ENCODE peak calls at places on chromosomes 3 and 15, in five cellular contexts. C, J, M, L and H are unnamed samples. For H3K4me1, H3K27me3 and H3K9me3, the result is how much of the 10 kb centered on the place peaks cover.

GRCh38 chr3:11379238-11379823 is 107.1 kb downstream of the ATG7 start:
- DNase-seq in M (peak), L (no peak), J (no peak), C (peak), H (peak)

GRCh38 chr3:65713016-65713415 is 325.7 kb downstream of the MAGI1 start:
- DNase-seq in L (no peak), C (peak), M (no peak), J (no peak), H (no peak)

GRCh38 chr15:25372298-25372697 is 66.5 kb downstream of the UBE3A start:
- DNase-seq in J (no peak), C (no peak), L (no peak), M (no peak), H (no peak)

GRCh38 chr3:183033746-183034145 is 53.4 kb upstream of the DCUN1D1 start:
- DNase-seq in L (no peak), C (no peak), M (no peak), J (no peak), H (no peak)

GRCh38 chr15:64379216-64379960 is 1.9 kb downstream of the PCLAF start:
- DNase-seq in J (no peak), M (no peak), C (no peak), L (no peak), H (no peak)

GRCh38 chr3:94171954-94172353 is 109.1 kb downstream of the NSUN3 start:
- DNase-seq in M (no peak), J (no peak), C (no peak), L (no peak), H (no peak)

GRCh38 chr3:125957674-125958510 is 11.1 kb upstream of the ROPN1B start:
- DNase-seq in C (peak), J (no peak), M (no peak), L (no peak), H (no peak)

GRCh38 chr15:55241895-55242294 is 45.2 kb upstream of the RSL24D1 start:
- DNase-seq in J (no peak), L (no peak), C (no peak), M (no peak), H (no peak)

GRCh38 chr3:154316974-154317767 is 7.1 kb downstream of the DHX36 start:
- DNase-seq in C (no peak), J (no peak), M (no peak), L (no peak), H (no peak)

GRCh38 chr15:40252438-40253178 is 13.7 kb downstream of the PAK6 start:
- DNase-seq in L (no peak), C (peak), J (peak), M (peak), H (no peak)

GRCh38 chr3:30954431-30954830 is 60.0 kb upstream of the GADL1 start:
- DNase-seq in C (no peak), J (no peak), L (no peak), M (no peak), H (no peak)

GRCh38 chr15:43903864-43904290 is 77.1 kb downstream of the WDR76 start:
- DNase-seq in C (peak), L (no peak), J (no peak), M (peak), H (peak)

GRCh38 chr3:127170794-127171193 is 22.1 kb upstream of the PRR23E start:
- DNase-seq in J (no peak), C (peak), L (peak), M (no peak), H (no peak)

GRCh38 chr15:52052076-52052935 is 33.3 kb downstream of the MAPK6 start:
- DNase-seq in L (no peak), M (no peak), C (no peak), J (no peak), H (no peak)

GRCh38 chr3:107710851-107711250 is 188.1 kb downstream of the BBX start:
- DNase-seq in M (no peak), L (no peak), C (peak), J (peak), H (no peak)

GRCh38 chr3:138057384-138057783 is 47.4 kb downstream of the CLDN18 start:
- DNase-seq in J (no peak), L (no peak), C (no peak), M (no peak), H (no peak)

GRCh38 chr15:33722005-33722672 is 246.2 kb upstream of the CHRM5 start:
- DNase-seq in J (no peak), M (no peak), L (no peak), C (no peak), H (no peak)

GRCh38 chr3:55486857-55487375 is at the start of gene WNT5A:
- DNase-seq in C (peak), J (peak), L (peak), M (peak), H (no peak)

GRCh38 chr3:126937533-126938432 is 45.1 kb upstream of the PLXNA1 start:
- DNase-seq in C (no peak), J (peak), M (no peak), L (no peak), H (no peak)

GRCh38 chr3:38371541-38372213 is 25.1 kb downstream of the XYLB start:
- DNase-seq in L (no peak), C (no peak), M (no peak), J (no peak), H (no peak)

GRCh38 chr3:147864754-147865354 is 455.7 kb downstream of the ZIC1 start:
- DNase-seq in C (no peak), J (no peak), L (no peak), M (peak), H (no peak)

GRCh38 chr3:41598329-41598728 is 363.6 kb downstream of the ULK4 start:
- DNase-seq in J (no peak), M (no peak), C (no peak), L (no peak), H (no peak)

GRCh38 chr3:122803977-122804376 is 9.1 kb downstream of the SLC49A4 start:
- DNase-seq in M (no peak), L (no peak), C (no peak), J (no peak), H (no peak)

GRCh38 chr3:165459924-165460540 is 263.8 kb upstream of the SLITRK3 start:
- DNase-seq in C (no peak), L (no peak), J (no peak), M (no peak), H (peak)

GRCh38 chr15:77528290-77528967 is 104.3 kb downstream of the LINGO1 start:
- DNase-seq in C (no peak), L (peak), J (no peak), M (no peak), H (no peak)

GRCh38 chr15:40906947-40907802 is 12.9 kb downstream of the VPS18 start:
- DNase-seq in J (peak), C (peak), L (no peak), M (no peak), H (no peak)

GRCh38 chr3:174322789-174323188 is 536.3 kb upstream of the NAALADL2 start:
- DNase-seq in J (no peak), M (no peak), C (no peak), L (no peak), H (no peak)

GRCh38 chr3:174321549-174321948 is 537.6 kb upstream of the NAALADL2 start:
- DNase-seq in M (no peak), C (no peak), L (no peak), J (no peak), H (no peak)

GRCh38 chr3:174330303-174330702 is 528.8 kb upstream of the NAALADL2 start:
- DNase-seq in C (no peak), J (no peak), L (no peak), M (no peak), H (no peak)

GRCh38 chr3:174329321-174329720 is 529.8 kb upstream of the NAALADL2 start:
- DNase-seq in C (no peak), M (no peak), J (no peak), L (no peak), H (no peak)

GRCh38 chr3:174325834-174326705 is 533.1 kb upstream of the NAALADL2 start:
- DNase-seq in L (no peak), J (no peak), C (no peak), M (no peak), H (no peak)
- H3K4me1 ChIP-seq in L (under half), J (under half), C (under half), M (under half), H (under half)

GRCh38 chr15:42595641-42596240 is 20.3 kb downstream of the STARD9 start:
- DNase-seq in M (no peak), J (no peak), C (peak), L (no peak), H (no peak)

GRCh38 chr15:42591238-42591936 is 16.0 kb downstream of the STARD9 start:
- DNase-seq in C (peak), M (no peak), L (no peak), J (no peak), H (no peak)

GRCh38 chr15:42593143-42593542 is 17.7 kb downstream of the STARD9 start:
- DNase-seq in L (peak), J (peak), M (no peak), C (no peak), H (no peak)

GRCh38 chr15:42590619-42591237 is 15.3 kb downstream of the STARD9 start:
- DNase-seq in C (no peak), J (no peak), L (no peak), M (no peak), H (no peak)
- H3K27me3 ChIP-seq in C (under half), J (under half), L (under half), M (under half), H (under half)

GRCh38 chr15:98826658-98827057 is 178.3 kb downstream of the IGF1R start:
- DNase-seq in M (no peak), L (no peak), C (no peak), J (no peak), H (no peak)
- H3K9me3 ChIP-seq in M (under half), L (under half), C (under half), J (half or more), H (under half)

GRCh38 chr15:39208187-39208586 is 372.7 kb upstream of the THBS1 start:
- DNase-seq in J (no peak), M (no peak), L (no peak), C (no peak), H (no peak)
- H3K4me1 ChIP-seq in J (under half), M (under half), L (under half), C (under half), H (under half)